ENCODE peak calls at places on chromosomes 11 and 22, in ten cellular contexts. M is DND-41, J is SK-N-SH, I is cardiac muscle cell, P is right atrium auricular region, G is RWPE2, O is fibroblast of lung, S is IMR-90, T is foreskin keratinocyte, F is WERI-Rb-1. Q is an unnamed sample.

GRCh38 chr22:39292561-39293074 is 26.8 kb downstream of the RPL3 start:
- DNase-seq in J (no peak), I (peak), G (peak), M (no peak), O (peak), T (peak), P (peak), S (peak), F (peak), Q (peak)

GRCh38 chr11:36075053-36075452 is 131.2 kb downstream of the LDLRAD3 start:
- DNase-seq in G (no peak), I (peak), S (peak), M (no peak), J (no peak), P (no peak), O (peak), T (no peak), F (no peak), Q (no peak)

GRCh38 chr22:31680764-31681624 is 19.0 kb upstream of the PISD start:
- DNase-seq in T (no peak), I (peak), G (no peak), F (no peak), J (no peak), P (no peak), O (peak), M (no peak), S (peak), Q (no peak)

GRCh38 chr22:39661842-39662676 is 91.5 kb downstream of the CACNA1I start:
- DNase-seq in P (no peak), O (no peak), I (no peak), J (no peak), G (peak), M (no peak), S (no peak), T (no peak), F (no peak), Q (peak)

GRCh38 chr11:8346157-8346755 is 82.6 kb upstream of the LMO1 start:
- DNase-seq in S (no peak), I (no peak), F (no peak), J (no peak), O (no peak), G (no peak), P (no peak), M (no peak), T (no peak), Q (no peak)

GRCh38 chr11:6742260-6742659 is 29.5 kb downstream of the OR2AG2 start:
- DNase-seq in O (no peak), F (peak), M (no peak), I (no peak), P (no peak), J (no peak), G (no peak), T (no peak), S (no peak), Q (no peak)

GRCh38 chr11:9858822-9859221 is 194.9 kb downstream of the SWAP70 start:
- DNase-seq in P (no peak), T (no peak), J (peak), F (no peak), G (no peak), M (peak), O (peak), S (peak), I (peak), Q (no peak)

GRCh38 chr11:6609502-6610015 is 2.5 kb downstream of the TAF10 start:
- DNase-seq in P (peak), F (no peak), G (peak), S (no peak), O (no peak), I (no peak), J (no peak), M (no peak), T (no peak), Q (no peak)

GRCh38 chr22:41040483-41040882 is 51.9 kb upstream of the EP300 start:
- DNase-seq in J (no peak), F (no peak), M (no peak), T (no peak), S (no peak), O (no peak), I (peak), G (no peak), P (no peak), Q (no peak)
- H3K27ac ChIP-seq in J (no peak), F (no peak), M (no peak), T (no peak), S (no peak), O (no peak), I (no peak), G (no peak), P (no peak), Q (no peak)

DNA sequence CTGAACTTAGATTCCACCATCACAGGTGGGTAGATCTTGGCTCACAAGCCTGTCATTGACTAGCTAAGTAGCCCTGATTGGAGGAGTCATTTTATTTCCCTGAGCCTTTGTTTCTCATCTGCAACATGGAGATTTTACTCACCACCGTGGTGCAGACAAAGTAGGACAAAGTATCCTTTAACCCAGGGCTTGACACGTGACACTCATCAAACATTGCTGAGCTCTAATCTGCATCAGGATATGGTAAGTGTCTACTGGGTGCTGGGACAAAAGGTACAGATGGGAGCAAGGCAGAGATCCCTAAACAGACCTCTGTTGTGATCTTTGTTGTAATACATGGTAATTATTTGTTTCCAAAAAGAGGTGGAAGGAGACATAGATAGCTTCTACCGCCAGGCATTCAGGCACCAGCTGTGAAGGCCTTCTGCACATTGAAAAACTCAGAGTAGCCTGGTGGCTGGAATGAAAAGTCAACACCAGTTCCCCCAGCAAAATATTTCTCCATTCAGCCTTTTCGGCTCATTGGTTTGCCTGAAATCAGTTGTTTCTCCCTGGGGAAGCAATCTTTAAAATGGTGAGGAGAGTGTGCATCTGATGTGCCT is 18.3 kb upstream of the MICAL2 start:
- DNase-seq in S (no peak), O (no peak), P (no peak), F (no peak), T (no peak), I (no peak), M (no peak), G (no peak), J (no peak), Q (no peak)
- TF ChIP-seq CTCF in S (peak), O (peak), P (no peak), F (no peak), T (no peak), I (no peak), M (no peak), G (no peak), J (peak), Q (no peak)

GRCh38 chr22:42770941-42771647 is 50.4 kb upstream of the A4GALT start:
- DNase-seq in S (no peak), J (no peak), P (no peak), O (no peak), I (no peak), T (no peak), M (no peak), F (no peak), G (no peak), Q (no peak)
- H3K27ac ChIP-seq in S (no peak), J (no peak), P (no peak), O (no peak), I (no peak), T (no peak), M (no peak), F (no peak), G (no peak), Q (peak)

GRCh38 chr22:22709719-22710445 is 65.5 kb downstream of the GGTLC2 start:
- DNase-seq in P (peak), G (no peak), T (no peak), M (no peak), S (no peak), F (peak), O (no peak), J (no peak), I (no peak), Q (no peak)
- TF ChIP-seq CTCF in P (no peak), G (no peak), T (peak), M (peak), S (peak), F (peak), O (peak), J (peak), I (peak), Q (no peak)

GRCh38 chr22:50188356-50188755 is 2.6 kb downstream of the TRABD start:
- DNase-seq in I (no peak), M (no peak), S (no peak), J (no peak), O (no peak), P (no peak), F (no peak), T (no peak), G (no peak), Q (no peak)
- H3K27ac ChIP-seq in I (peak), M (peak), S (no peak), J (no peak), O (no peak), P (no peak), F (peak), T (no peak), G (peak), Q (peak)

GRCh38 chr11:88552377-88553029 is 215.0 kb upstream of the CTSC start:
- DNase-seq in O (peak), G (no peak), F (peak), I (peak), J (peak), M (peak), S (peak), T (no peak), P (no peak), Q (peak)
- TF ChIP-seq CTCF in O (peak), G (peak), F (peak), I (peak), J (peak), M (peak), S (peak), T (peak), P (peak), Q (no peak)

GRCh38 chr11:128553662-128554392 is 33.5 kb downstream of the ETS1 start:
- DNase-seq in T (no peak), I (peak), F (peak), M (no peak), S (peak), J (no peak), G (no peak), O (no peak), P (no peak), Q (no peak)
- H3K27ac ChIP-seq in T (no peak), I (no peak), F (no peak), M (no peak), S (no peak), J (no peak), G (no peak), O (no peak), P (no peak), Q (no peak)